ENCODE peak calls at places on chromosomes 2 and 18, in ten cellular contexts. V is DMS 273 treated with DMSO at 0.1 percent for 48 hours; F is stimulated activated CD4-positive, alpha-beta T cell treated with anti-CD3 and anti-CD28 coated beads, Interleukin-12 subunit alpha, Interleukin-12 subunit beta, amount 100 ng/mL, for 4 hours; Q is NCI-H1930; K is Kasumi-1; U is KG1; I is ascending aorta; D is NCI-H446; O is stimulated activated naive CD4-positive, alpha-beta T cell; L is AG08396. R is an unnamed sample.

GRCh38 chr2:65396348-65397026 is 35.9 kb downstream of the SPRED2 start:
- DNase-seq in V (no peak), F (no peak), Q (no peak), K (no peak), U (no peak), I (peak; percentile 78), D (no peak), O (no peak), L (peak; percentile 61), R (no peak)

GRCh38 chr2:69514836-69515235 is 77.6 kb upstream of the NFU1 start:
- DNase-seq in V (no peak), F (no peak), Q (no peak), K (no peak), U (no peak), I (no peak), D (no peak), O (no peak), L (no peak), R (no peak)

GRCh38 chr2:45929674-45930395 is 278.4 kb downstream of the PRKCE start:
- DNase-seq in V (no peak), F (no peak), Q (no peak), K (no peak), U (no peak), I (peak; percentile 52), D (no peak), O (no peak), L (no peak), R (no peak)

GRCh38 chr2:188345439-188345838 is 53.8 kb downstream of the GULP1 start:
- DNase-seq in V (no peak), F (no peak), Q (no peak), K (peak; percentile 35), U (peak; percentile 24), I (no peak), D (no peak), O (no peak), L (no peak), R (no peak)

GRCh38 chr2:230920167-230920566 is 4.9 kb downstream of the GPR55 start:
- DNase-seq in V (no peak), F (no peak), Q (no peak), K (no peak), U (no peak), I (no peak), D (no peak), O (no peak), L (no peak), R (no peak)

GRCh38 chr2:127401757-127402695 is 14.3 kb upstream of the MAP3K2 start:
- DNase-seq in V (no peak), F (no peak), Q (no peak), K (no peak), U (no peak), I (peak; percentile 57), D (no peak), O (no peak), L (no peak), R (no peak)

GRCh38 chr2:175605989-175606841 is 395.9 kb downstream of the LNPK start:
- DNase-seq in V (no peak), F (no peak), Q (no peak), K (no peak), U (no peak), I (no peak), D (no peak), O (no peak), L (no peak), R (no peak)

GRCh38 chr2:191086707-191087106 is 64.1 kb downstream of the STAT4 start:
- DNase-seq in V (no peak), F (no peak), Q (no peak), K (no peak), U (no peak), I (no peak), D (no peak), O (no peak), L (no peak), R (no peak)

GRCh38 chr2:69902213-69902922 is 8.6 kb downstream of the SNRNP27 start:
- DNase-seq in V (no peak), F (no peak), Q (no peak), K (peak; percentile 90), U (no peak), I (peak; percentile 67), D (no peak), O (peak; percentile 3), L (no peak), R (no peak)

GRCh38 chr2:200618590-200619021 is 32.8 kb downstream of the AOX1 start:
- DNase-seq in V (no peak), F (no peak), Q (no peak), K (peak; percentile 83), U (no peak), I (no peak), D (no peak), O (no peak), L (peak; percentile 20), R (no peak)

GRCh38 chr2:12430036-12430795 is 286.5 kb upstream of the TRIB2 start:
- DNase-seq in V (no peak), F (no peak), Q (no peak), K (no peak), U (no peak), I (peak; percentile 65), D (peak; percentile 10), O (no peak), L (peak; percentile 39), R (no peak)

GRCh38 chr18:22871809-22872525 is 61.2 kb upstream of the RBBP8 start:
- DNase-seq in V (no peak), F (no peak), Q (no peak), K (no peak), U (no peak), I (no peak), D (no peak), O (no peak), L (no peak), R (no peak)

GRCh38 chr2:231395188-231396057 is at the start of gene B3GNT7:
- DNase-seq in V (no peak), F (no peak), Q (no peak), K (no peak), U (no peak), I (no peak), D (no peak), O (no peak), L (no peak), R (no peak)

R was measured in T follicular helper cell.